ENCODE peak calls at places on chromosome 9, in ten cellular contexts. One of them, this sample, is unnamed.

GRCh38 chr9:132826131-132826530 is 52.0 kb downstream of the AK8 start:
- DNase-seq in activated B cell treated with CpG ODN at 0.5 μM for 24 hours: no peak
- DNase-seq in breast epithelium: no peak
- DNase-seq in transverse colon: no peak
- DNase-seq in fibroblast of the conjunctiva: no peak
- DNase-seq in anterior cingulate cortex: no peak
- DNase-seq in iris pigment epithelial cell: no peak
- DNase-seq in islet precursor cell: no peak
- DNase-seq in HS-27A: no peak
- DNase-seq in bronchial epithelial cell: no peak
- DNase-seq in this sample: no peak

GRCh38 chr9:112771359-112772214 is 21.0 kb downstream of the SNX30 start:
- DNase-seq in activated B cell treated with CpG ODN at 0.5 μM for 24 hours: no peak
- DNase-seq in breast epithelium: no peak
- DNase-seq in transverse colon: no peak
- DNase-seq in fibroblast of the conjunctiva: no peak
- DNase-seq in anterior cingulate cortex: no peak
- DNase-seq in iris pigment epithelial cell: no peak
- DNase-seq in islet precursor cell: no peak
- DNase-seq in HS-27A: no peak
- DNase-seq in bronchial epithelial cell: no peak
- DNase-seq in this sample: no peak

GRCh38 chr9:11194249-11194648 is 581.4 kb upstream of the PTPRD start:
- DNase-seq in activated B cell treated with CpG ODN at 0.5 μM for 24 hours: no peak
- DNase-seq in breast epithelium: no peak
- DNase-seq in transverse colon: no peak
- DNase-seq in fibroblast of the conjunctiva: no peak
- DNase-seq in anterior cingulate cortex: no peak
- DNase-seq in iris pigment epithelial cell: no peak
- DNase-seq in islet precursor cell: no peak
- DNase-seq in HS-27A: no peak
- DNase-seq in bronchial epithelial cell: no peak
- DNase-seq in this sample: no peak

GRCh38 chr9:20616808-20617207 is 5.5 kb downstream of the MLLT3 start:
- DNase-seq in activated B cell treated with CpG ODN at 0.5 μM for 24 hours: no peak
- DNase-seq in breast epithelium: no peak
- DNase-seq in transverse colon: no peak
- DNase-seq in fibroblast of the conjunctiva: no peak
- DNase-seq in anterior cingulate cortex: no peak
- DNase-seq in iris pigment epithelial cell: no peak
- DNase-seq in islet precursor cell: no peak
- DNase-seq in HS-27A: no peak
- DNase-seq in bronchial epithelial cell: no peak
- DNase-seq in this sample: no peak

GRCh38 chr9:127178646-127179632 is 56.5 kb upstream of the ANGPTL2 start:
- DNase-seq in activated B cell treated with CpG ODN at 0.5 μM for 24 hours: peak
- DNase-seq in breast epithelium: peak
- DNase-seq in transverse colon: peak
- DNase-seq in fibroblast of the conjunctiva: no peak
- DNase-seq in anterior cingulate cortex: no peak
- DNase-seq in iris pigment epithelial cell: no peak
- DNase-seq in islet precursor cell: peak
- DNase-seq in HS-27A: no peak
- DNase-seq in bronchial epithelial cell: no peak
- DNase-seq in this sample: no peak

GRCh38 chr9:89437772-89438171 is 60.1 kb downstream of the SEMA4D start:
- DNase-seq in activated B cell treated with CpG ODN at 0.5 μM for 24 hours: no peak
- DNase-seq in breast epithelium: no peak
- DNase-seq in transverse colon: no peak
- DNase-seq in fibroblast of the conjunctiva: no peak
- DNase-seq in anterior cingulate cortex: no peak
- DNase-seq in iris pigment epithelial cell: no peak
- DNase-seq in islet precursor cell: no peak
- DNase-seq in HS-27A: no peak
- DNase-seq in bronchial epithelial cell: no peak
- DNase-seq in this sample: no peak

GRCh38 chr9:18457498-18457897 is 16.5 kb upstream of the ADAMTSL1 start:
- DNase-seq in activated B cell treated with CpG ODN at 0.5 μM for 24 hours: no peak
- DNase-seq in breast epithelium: no peak
- DNase-seq in transverse colon: no peak
- DNase-seq in fibroblast of the conjunctiva: no peak
- DNase-seq in anterior cingulate cortex: no peak
- DNase-seq in iris pigment epithelial cell: no peak
- DNase-seq in islet precursor cell: peak
- DNase-seq in HS-27A: no peak
- DNase-seq in bronchial epithelial cell: peak
- DNase-seq in this sample: no peak

GRCh38 chr9:80948107-80948506 is 741.2 kb downstream of the TLE1 start:
- DNase-seq in activated B cell treated with CpG ODN at 0.5 μM for 24 hours: no peak
- DNase-seq in breast epithelium: no peak
- DNase-seq in transverse colon: no peak
- DNase-seq in fibroblast of the conjunctiva: no peak
- DNase-seq in anterior cingulate cortex: no peak
- DNase-seq in iris pigment epithelial cell: no peak
- DNase-seq in islet precursor cell: no peak
- DNase-seq in HS-27A: no peak
- DNase-seq in bronchial epithelial cell: no peak
- DNase-seq in this sample: no peak

GRCh38 chr9:33158555-33159057 is 8.5 kb downstream of the B4GALT1 start:
- DNase-seq in activated B cell treated with CpG ODN at 0.5 μM for 24 hours: no peak
- DNase-seq in breast epithelium: no peak
- DNase-seq in transverse colon: no peak
- DNase-seq in fibroblast of the conjunctiva: no peak
- DNase-seq in anterior cingulate cortex: no peak
- DNase-seq in iris pigment epithelial cell: no peak
- DNase-seq in islet precursor cell: no peak
- DNase-seq in HS-27A: no peak
- DNase-seq in bronchial epithelial cell: no peak
- DNase-seq in this sample: no peak

GRCh38 chr9:81557957-81558791 is 131.2 kb downstream of the TLE1 start:
- DNase-seq in activated B cell treated with CpG ODN at 0.5 μM for 24 hours: no peak
- DNase-seq in breast epithelium: no peak
- DNase-seq in transverse colon: no peak
- DNase-seq in fibroblast of the conjunctiva: peak
- DNase-seq in anterior cingulate cortex: no peak
- DNase-seq in iris pigment epithelial cell: peak
- DNase-seq in islet precursor cell: no peak
- DNase-seq in HS-27A: no peak
- DNase-seq in bronchial epithelial cell: peak
- DNase-seq in this sample: peak

GRCh38 chr9:95726756-95727155 is 148.7 kb upstream of the ERCC6L2 start:
- DNase-seq in activated B cell treated with CpG ODN at 0.5 μM for 24 hours: no peak
- DNase-seq in breast epithelium: no peak
- DNase-seq in transverse colon: no peak
- DNase-seq in fibroblast of the conjunctiva: peak
- DNase-seq in anterior cingulate cortex: no peak
- DNase-seq in iris pigment epithelial cell: peak
- DNase-seq in islet precursor cell: no peak
- DNase-seq in HS-27A: peak
- DNase-seq in bronchial epithelial cell: peak
- DNase-seq in this sample: no peak

GRCh38 chr9:114027159-114027895 is 50.8 kb downstream of the AMBP start:
- DNase-seq in activated B cell treated with CpG ODN at 0.5 μM for 24 hours: no peak
- DNase-seq in breast epithelium: peak
- DNase-seq in transverse colon: no peak
- DNase-seq in fibroblast of the conjunctiva: no peak
- DNase-seq in anterior cingulate cortex: no peak
- DNase-seq in iris pigment epithelial cell: no peak
- DNase-seq in islet precursor cell: peak
- DNase-seq in HS-27A: no peak
- DNase-seq in bronchial epithelial cell: no peak
- DNase-seq in this sample: no peak

GRCh38 chr9:137947012-137947411 is 69.4 kb downstream of the CACNA1B start:
- DNase-seq in activated B cell treated with CpG ODN at 0.5 μM for 24 hours: no peak
- DNase-seq in breast epithelium: no peak
- DNase-seq in transverse colon: no peak
- DNase-seq in fibroblast of the conjunctiva: no peak
- DNase-seq in anterior cingulate cortex: no peak
- DNase-seq in iris pigment epithelial cell: no peak
- DNase-seq in islet precursor cell: no peak
- DNase-seq in HS-27A: no peak
- DNase-seq in bronchial epithelial cell: no peak
- DNase-seq in this sample: no peak

GRCh38 chr9:99852617-99853016 is 30.9 kb downstream of the NR4A3 start:
- DNase-seq in activated B cell treated with CpG ODN at 0.5 μM for 24 hours: no peak
- DNase-seq in breast epithelium: no peak
- DNase-seq in transverse colon: no peak
- DNase-seq in fibroblast of the conjunctiva: no peak
- DNase-seq in anterior cingulate cortex: no peak
- DNase-seq in iris pigment epithelial cell: no peak
- DNase-seq in islet precursor cell: no peak
- DNase-seq in HS-27A: no peak
- DNase-seq in bronchial epithelial cell: no peak
- DNase-seq in this sample: no peak

GRCh38 chr9:126991170-126991569 is 76.6 kb downstream of the RALGPS1 start:
- DNase-seq in activated B cell treated with CpG ODN at 0.5 μM for 24 hours: no peak
- DNase-seq in breast epithelium: no peak
- DNase-seq in transverse colon: no peak
- DNase-seq in fibroblast of the conjunctiva: no peak
- DNase-seq in anterior cingulate cortex: no peak
- DNase-seq in iris pigment epithelial cell: no peak
- DNase-seq in islet precursor cell: no peak
- DNase-seq in HS-27A: no peak
- DNase-seq in bronchial epithelial cell: no peak
- DNase-seq in this sample: no peak

GRCh38 chr9:124384210-124384609 is 31.0 kb downstream of the PSMB7 start:
- DNase-seq in activated B cell treated with CpG ODN at 0.5 μM for 24 hours: no peak
- DNase-seq in breast epithelium: no peak
- DNase-seq in transverse colon: no peak
- DNase-seq in fibroblast of the conjunctiva: no peak
- DNase-seq in anterior cingulate cortex: no peak
- DNase-seq in iris pigment epithelial cell: no peak
- DNase-seq in islet precursor cell: no peak
- DNase-seq in HS-27A: no peak
- DNase-seq in bronchial epithelial cell: no peak
- DNase-seq in this sample: no peak

GRCh38 chr9:124428751-124429529 is 13.7 kb upstream of the PSMB7 start:
- DNase-seq in activated B cell treated with CpG ODN at 0.5 μM for 24 hours: no peak
- DNase-seq in breast epithelium: no peak
- DNase-seq in transverse colon: no peak
- DNase-seq in fibroblast of the conjunctiva: no peak
- DNase-seq in anterior cingulate cortex: no peak
- DNase-seq in iris pigment epithelial cell: no peak
- DNase-seq in islet precursor cell: no peak
- DNase-seq in HS-27A: no peak
- DNase-seq in bronchial epithelial cell: no peak
- DNase-seq in this sample: no peak

GRCh38 chr9:93054758-93055704 is 3.5 kb upstream of the SUSD3 start:
- DNase-seq in activated B cell treated with CpG ODN at 0.5 μM for 24 hours: no peak
- DNase-seq in breast epithelium: no peak
- DNase-seq in transverse colon: no peak
- DNase-seq in fibroblast of the conjunctiva: no peak
- DNase-seq in anterior cingulate cortex: no peak
- DNase-seq in iris pigment epithelial cell: no peak
- DNase-seq in islet precursor cell: no peak
- DNase-seq in HS-27A: no peak
- DNase-seq in bronchial epithelial cell: no peak
- DNase-seq in this sample: no peak

GRCh38 chr9:121816449-121816817 is 165.0 kb downstream of the DAB2IP start:
- DNase-seq in activated B cell treated with CpG ODN at 0.5 μM for 24 hours: no peak
- DNase-seq in breast epithelium: no peak
- DNase-seq in transverse colon: no peak
- DNase-seq in fibroblast of the conjunctiva: no peak
- DNase-seq in anterior cingulate cortex: no peak
- DNase-seq in iris pigment epithelial cell: no peak
- DNase-seq in islet precursor cell: no peak
- DNase-seq in HS-27A: no peak
- DNase-seq in bronchial epithelial cell: no peak
- DNase-seq in this sample: no peak

GRCh38 chr9:99176527-99177013 is 45.2 kb downstream of the ALG2 start:
- DNase-seq in activated B cell treated with CpG ODN at 0.5 μM for 24 hours: no peak
- DNase-seq in breast epithelium: no peak
- DNase-seq in transverse colon: no peak
- DNase-seq in fibroblast of the conjunctiva: no peak
- DNase-seq in anterior cingulate cortex: no peak
- DNase-seq in iris pigment epithelial cell: no peak
- DNase-seq in islet precursor cell: peak
- DNase-seq in HS-27A: no peak
- DNase-seq in bronchial epithelial cell: no peak
- DNase-seq in this sample: no peak

GRCh38 chr9:28264368-28264767 is 691.1 kb upstream of the C9orf72 start:
- DNase-seq in activated B cell treated with CpG ODN at 0.5 μM for 24 hours: no peak
- DNase-seq in breast epithelium: no peak
- DNase-seq in transverse colon: no peak
- DNase-seq in fibroblast of the conjunctiva: no peak
- DNase-seq in anterior cingulate cortex: no peak
- DNase-seq in iris pigment epithelial cell: peak
- DNase-seq in islet precursor cell: no peak
- DNase-seq in HS-27A: no peak
- DNase-seq in bronchial epithelial cell: peak
- DNase-seq in this sample: no peak

GRCh38 chr9:123361086-123361730 is 5.2 kb downstream of the CRB2 start:
- DNase-seq in activated B cell treated with CpG ODN at 0.5 μM for 24 hours: no peak
- DNase-seq in breast epithelium: no peak
- DNase-seq in transverse colon: peak
- DNase-seq in fibroblast of the conjunctiva: no peak
- DNase-seq in anterior cingulate cortex: no peak
- DNase-seq in iris pigment epithelial cell: no peak
- DNase-seq in islet precursor cell: peak
- DNase-seq in HS-27A: no peak
- DNase-seq in bronchial epithelial cell: no peak
- DNase-seq in this sample: no peak

GRCh38 chr9:70127036-70127435 is 83.4 kb downstream of the MAMDC2 start:
- DNase-seq in activated B cell treated with CpG ODN at 0.5 μM for 24 hours: no peak
- DNase-seq in breast epithelium: no peak
- DNase-seq in transverse colon: no peak
- DNase-seq in fibroblast of the conjunctiva: no peak
- DNase-seq in anterior cingulate cortex: no peak
- DNase-seq in iris pigment epithelial cell: no peak
- DNase-seq in islet precursor cell: no peak
- DNase-seq in HS-27A: no peak
- DNase-seq in bronchial epithelial cell: no peak
- DNase-seq in this sample: no peak